ENCODE peak calls at places on chromosomes 11 and 22, in five cellular contexts. One of them, this sample, is unnamed.

GRCh38 chr11:111526501-111526900 is 11.9 kb downstream of the HOATZ start:
- DNase-seq in aorta: no peak
- DNase-seq in coronary artery: no peak
- DNase-seq in heart left ventricle: no peak
- DNase-seq in SK-N-SH: no peak
- DNase-seq in this sample: no peak

GRCh38 chr22:45568213-45568612 is 65.5 kb downstream of the FBLN1 start:
- DNase-seq in aorta: no peak
- DNase-seq in coronary artery: no peak
- DNase-seq in heart left ventricle: no peak
- DNase-seq in SK-N-SH: no peak
- DNase-seq in this sample: no peak

GRCh38 chr11:88520391-88520790 is 182.9 kb upstream of the CTSC start:
- DNase-seq in aorta: no peak
- DNase-seq in coronary artery: no peak
- DNase-seq in heart left ventricle: no peak
- DNase-seq in SK-N-SH: no peak
- DNase-seq in this sample: no peak

GRCh38 chr11:82790723-82791487 is 57.2 kb upstream of the FAM181B start:
- DNase-seq in aorta: no peak
- DNase-seq in coronary artery: no peak
- DNase-seq in heart left ventricle: peak; percentile 13
- DNase-seq in SK-N-SH: peak; percentile 65
- DNase-seq in this sample: no peak

GRCh38 chr11:125166903-125167291 is 2.3 kb downstream of the PKNOX2 start:
- DNase-seq in aorta: no peak
- DNase-seq in coronary artery: no peak
- DNase-seq in heart left ventricle: no peak
- DNase-seq in SK-N-SH: no peak
- DNase-seq in this sample: no peak

GRCh38 chr22:50583294-50583865 is 731 bp upstream of the CHKB start:
- DNase-seq in aorta: peak; percentile 44
- DNase-seq in coronary artery: no peak
- DNase-seq in heart left ventricle: no peak
- DNase-seq in SK-N-SH: no peak
- DNase-seq in this sample: peak; percentile 29

GRCh38 chr11:35619754-35620640 is 1.7 kb downstream of the FJX1 start:
- DNase-seq in aorta: no peak
- DNase-seq in coronary artery: no peak
- DNase-seq in heart left ventricle: peak; percentile 34
- DNase-seq in SK-N-SH: peak; percentile 77
- DNase-seq in this sample: peak; percentile 46

GRCh38 chr11:17972987-17973386 is 39.9 kb downstream of the SERGEF start:
- DNase-seq in aorta: peak; percentile 75
- DNase-seq in coronary artery: no peak
- DNase-seq in heart left ventricle: peak; percentile 57
- DNase-seq in SK-N-SH: peak; percentile 61
- DNase-seq in this sample: no peak

GRCh38 chr11:122421684-122422083 is 233.8 kb upstream of the UBASH3B start:
- DNase-seq in aorta: no peak
- DNase-seq in coronary artery: no peak
- DNase-seq in heart left ventricle: no peak
- DNase-seq in SK-N-SH: no peak
- DNase-seq in this sample: no peak

GRCh38 chr22:17590586-17590985 is 27.3 kb downstream of the SLC25A18 start:
- DNase-seq in aorta: no peak
- DNase-seq in coronary artery: no peak
- DNase-seq in heart left ventricle: no peak
- DNase-seq in SK-N-SH: no peak
- DNase-seq in this sample: no peak

GRCh38 chr11:13868710-13869403 is 93.7 kb upstream of the SPON1 start:
- DNase-seq in aorta: no peak
- DNase-seq in coronary artery: no peak
- DNase-seq in heart left ventricle: no peak
- DNase-seq in SK-N-SH: no peak
- DNase-seq in this sample: no peak

GRCh38 chr11:11989774-11990744 is 18.4 kb downstream of the DKK3 start:
- DNase-seq in aorta: no peak
- DNase-seq in coronary artery: no peak
- DNase-seq in heart left ventricle: no peak
- DNase-seq in SK-N-SH: no peak
- DNase-seq in this sample: no peak

GRCh38 chr22:19732403-19733113 is 9.2 kb downstream of the GP1BB start:
- DNase-seq in aorta: no peak
- DNase-seq in coronary artery: no peak
- DNase-seq in heart left ventricle: no peak
- DNase-seq in SK-N-SH: no peak
- DNase-seq in this sample: no peak

GRCh38 chr11:41431784-41432183 is 27.7 kb downstream of the LRRC4C start:
- DNase-seq in aorta: no peak
- DNase-seq in coronary artery: no peak
- DNase-seq in heart left ventricle: no peak
- DNase-seq in SK-N-SH: peak; percentile 36
- DNase-seq in this sample: no peak

GRCh38 chr11:125951731-125952130 is 5.9 kb downstream of the VSIG10L2 start:
- DNase-seq in aorta: no peak
- DNase-seq in coronary artery: no peak
- DNase-seq in heart left ventricle: no peak
- DNase-seq in SK-N-SH: peak; percentile 78
- DNase-seq in this sample: no peak

GRCh38 chr11:121004196-121004840 is 19.6 kb upstream of the TBCEL start:
- DNase-seq in aorta: no peak
- DNase-seq in coronary artery: no peak
- DNase-seq in heart left ventricle: no peak
- DNase-seq in SK-N-SH: no peak
- DNase-seq in this sample: no peak

GRCh38 chr11:123548774-123549173 is 105.7 kb downstream of the SCN3B start:
- DNase-seq in aorta: no peak
- DNase-seq in coronary artery: no peak
- DNase-seq in heart left ventricle: no peak
- DNase-seq in SK-N-SH: no peak
- DNase-seq in this sample: no peak

GRCh38 chr22:46119093-46119728 is 31.1 kb upstream of the PPARA start:
- DNase-seq in aorta: no peak
- DNase-seq in coronary artery: no peak
- DNase-seq in heart left ventricle: no peak
- DNase-seq in SK-N-SH: no peak
- DNase-seq in this sample: no peak

GRCh38 chr11:132838621-132839020 is 693.7 kb downstream of the OPCML start:
- DNase-seq in aorta: no peak
- DNase-seq in coronary artery: no peak
- DNase-seq in heart left ventricle: no peak
- DNase-seq in SK-N-SH: no peak
- DNase-seq in this sample: no peak

GRCh38 chr22:36144886-36145541 is 15.5 kb downstream of the APOL3 start:
- DNase-seq in aorta: peak; percentile 65
- DNase-seq in coronary artery: no peak
- DNase-seq in heart left ventricle: peak; percentile 65
- DNase-seq in SK-N-SH: peak; percentile 57
- DNase-seq in this sample: peak; percentile 64

GRCh38 chr11:70646272-70647049 is 248.1 kb downstream of the CTTN start:
- DNase-seq in aorta: no peak
- DNase-seq in coronary artery: no peak
- DNase-seq in heart left ventricle: no peak
- DNase-seq in SK-N-SH: no peak
- DNase-seq in this sample: no peak
- H3K27ac ChIP-seq in aorta: no peak overlapping the region
- H3K27ac ChIP-seq in coronary artery: no peak overlapping the region
- H3K27ac ChIP-seq in heart left ventricle: no peak overlapping the region
- H3K27ac ChIP-seq in SK-N-SH: no peak overlapping the region
- H3K27ac ChIP-seq in this sample: no peak overlapping the region

GRCh38 chr22:32307617-32308016 is 50.0 kb upstream of the RFPL3 start:
- DNase-seq in aorta: no peak
- DNase-seq in coronary artery: no peak
- DNase-seq in heart left ventricle: no peak
- DNase-seq in SK-N-SH: no peak
- DNase-seq in this sample: no peak
- H3K27ac ChIP-seq in aorta: no peak overlapping the region
- H3K27ac ChIP-seq in coronary artery: no peak overlapping the region
- H3K27ac ChIP-seq in heart left ventricle: no peak overlapping the region
- H3K27ac ChIP-seq in SK-N-SH: no peak overlapping the region
- H3K27ac ChIP-seq in this sample: no peak overlapping the region

GRCh38 chr11:46335858-46336600 is 11.2 kb upstream of the DGKZ start:
- DNase-seq in aorta: no peak
- DNase-seq in coronary artery: no peak
- DNase-seq in heart left ventricle: no peak
- DNase-seq in SK-N-SH: no peak
- DNase-seq in this sample: no peak
- H3K27ac ChIP-seq in aorta: no peak overlapping the region
- H3K27ac ChIP-seq in coronary artery: no peak overlapping the region
- H3K27ac ChIP-seq in heart left ventricle: no peak overlapping the region
- H3K27ac ChIP-seq in SK-N-SH: no peak overlapping the region
- H3K27ac ChIP-seq in this sample: no peak overlapping the region

GRCh38 chr11:46905806-46906205 is 12.5 kb downstream of the LRP4 start:
- DNase-seq in aorta: no peak
- DNase-seq in coronary artery: no peak
- DNase-seq in heart left ventricle: no peak
- DNase-seq in SK-N-SH: no peak
- DNase-seq in this sample: no peak

GRCh38 chr11:46901156-46901555 is 17.2 kb downstream of the LRP4 start:
- DNase-seq in aorta: no peak
- DNase-seq in coronary artery: no peak
- DNase-seq in heart left ventricle: no peak
- DNase-seq in SK-N-SH: no peak
- DNase-seq in this sample: no peak

GRCh38 chr11:46903846-46904245 is 14.5 kb downstream of the LRP4 start:
- DNase-seq in aorta: no peak
- DNase-seq in coronary artery: no peak
- DNase-seq in heart left ventricle: peak; percentile 27
- DNase-seq in SK-N-SH: no peak
- DNase-seq in this sample: no peak

GRCh38 chr11:46900091-46900746 is 18.1 kb downstream of the LRP4 start:
- DNase-seq in aorta: peak; percentile 4
- DNase-seq in coronary artery: no peak
- DNase-seq in heart left ventricle: no peak
- DNase-seq in SK-N-SH: no peak
- DNase-seq in this sample: no peak

DNA sequence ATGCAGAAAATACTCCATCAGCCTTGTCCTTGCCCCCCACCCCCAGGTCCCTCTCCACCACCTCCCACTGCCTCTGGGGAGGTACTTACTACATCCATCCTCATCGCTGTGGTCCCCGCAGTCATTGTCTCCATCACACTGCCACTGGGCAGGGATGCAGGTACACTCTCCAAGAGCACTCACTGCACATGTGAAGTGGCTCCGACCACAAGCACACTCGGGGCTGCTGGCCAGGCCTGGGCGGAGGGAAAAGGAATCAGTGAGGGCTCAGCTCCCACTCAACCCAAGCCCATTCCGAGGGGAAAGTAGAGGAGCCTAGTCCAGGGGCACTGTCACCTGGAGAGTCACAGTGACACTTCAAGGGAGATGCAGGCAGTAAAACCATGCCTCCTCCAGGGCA is 15.7 kb downstream of the LRP4 start:
- DNase-seq in aorta: peak; percentile 27
- DNase-seq in coronary artery: no peak
- DNase-seq in heart left ventricle: no peak
- DNase-seq in SK-N-SH: no peak
- DNase-seq in this sample: no peak
- H3K27ac ChIP-seq in aorta: no peak overlapping the region
- H3K27ac ChIP-seq in coronary artery: no peak overlapping the region
- H3K27ac ChIP-seq in heart left ventricle: no peak overlapping the region
- H3K27ac ChIP-seq in SK-N-SH: no peak overlapping the region
- H3K27ac ChIP-seq in this sample: no peak overlapping the region

GRCh38 chr11:117145393-117145761 is 1.3 kb downstream of the PAFAH1B2 start:
- DNase-seq in aorta: no peak
- DNase-seq in coronary artery: no peak
- DNase-seq in heart left ventricle: no peak
- DNase-seq in SK-N-SH: peak; percentile 61
- DNase-seq in this sample: no peak

GRCh38 chr11:117144477-117145392 is 648 bp downstream of the PAFAH1B2 start:
- DNase-seq in aorta: peak; percentile 73
- DNase-seq in coronary artery: peak; percentile 77
- DNase-seq in heart left ventricle: peak; percentile 73
- DNase-seq in SK-N-SH: peak; percentile 90
- DNase-seq in this sample: peak; percentile 72

GRCh38 chr11:117143390-117143789 is 697 bp upstream of the PAFAH1B2 start:
- DNase-seq in aorta: peak; percentile 72
- DNase-seq in coronary artery: no peak
- DNase-seq in heart left ventricle: peak; percentile 40
- DNase-seq in SK-N-SH: peak; percentile 59
- DNase-seq in this sample: peak; percentile 61

GRCh38 chr11:117143871-117144476 is at the start of gene PAFAH1B2:
- DNase-seq in aorta: peak; percentile 97
- DNase-seq in coronary artery: peak; percentile 96
- DNase-seq in heart left ventricle: peak; percentile 97
- DNase-seq in SK-N-SH: peak; percentile 98
- DNase-seq in this sample: peak; percentile 96

DNA sequence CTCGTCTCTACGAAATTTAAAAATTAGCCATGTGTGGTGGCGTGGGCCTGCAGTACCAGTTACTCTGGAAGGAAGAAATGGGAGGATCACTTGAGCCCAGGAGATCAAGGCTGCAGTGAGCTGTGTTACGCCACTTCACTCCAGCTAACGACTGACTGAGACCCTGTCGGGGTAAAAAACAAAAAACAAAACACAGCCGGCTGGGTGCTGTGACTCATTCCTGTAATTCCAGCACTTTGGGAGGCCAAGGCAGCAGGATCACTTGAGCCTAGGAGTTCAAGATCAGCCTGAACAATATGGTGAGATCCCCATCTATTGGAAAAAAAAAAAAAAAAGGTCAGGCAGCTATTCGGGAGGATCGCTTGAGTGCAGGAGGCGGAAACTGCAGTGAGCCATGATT is 2.4 kb downstream of the PAFAH1B2 start:
- DNase-seq in aorta: no peak
- DNase-seq in coronary artery: no peak
- DNase-seq in heart left ventricle: no peak
- DNase-seq in SK-N-SH: no peak
- DNase-seq in this sample: no peak
- H3K27ac ChIP-seq in aorta: no peak overlapping the region
- H3K27ac ChIP-seq in coronary artery: no peak overlapping the region
- H3K27ac ChIP-seq in heart left ventricle: peak overlapping the region; percentile 19
- H3K27ac ChIP-seq in SK-N-SH: no peak overlapping the region
- H3K27ac ChIP-seq in this sample: no peak overlapping the region

GRCh38 chr22:39171623-39172264 is 19.3 kb upstream of the CBX7 start:
- DNase-seq in aorta: no peak
- DNase-seq in coronary artery: no peak
- DNase-seq in heart left ventricle: no peak
- DNase-seq in SK-N-SH: no peak
- DNase-seq in this sample: no peak
- H3K27ac ChIP-seq in aorta: no peak overlapping the region
- H3K27ac ChIP-seq in coronary artery: no peak overlapping the region
- H3K27ac ChIP-seq in heart left ventricle: no peak overlapping the region
- H3K27ac ChIP-seq in SK-N-SH: no peak overlapping the region
- H3K27ac ChIP-seq in this sample: no peak overlapping the region

GRCh38 chr22:28910575-28911278 is 27.4 kb downstream of the ZNRF3 start:
- DNase-seq in aorta: no peak
- DNase-seq in coronary artery: no peak
- DNase-seq in heart left ventricle: no peak
- DNase-seq in SK-N-SH: no peak
- DNase-seq in this sample: no peak
- H3K27ac ChIP-seq in aorta: peak overlapping the region; percentile 91
- H3K27ac ChIP-seq in coronary artery: peak overlapping the region; percentile 72
- H3K27ac ChIP-seq in heart left ventricle: peak overlapping the region; percentile 51
- H3K27ac ChIP-seq in SK-N-SH: no peak overlapping the region
- H3K27ac ChIP-seq in this sample: peak overlapping the region; percentile 72

This sample was measured in lower lobe of right lung.